ENCODE peak calls at places on chromosomes 16 and 17, in ten cellular contexts. O is stomach; X is tibial artery; M is dorsolateral prefrontal cortex; R is H9; W is CD8-positive, alpha-beta T cell; F is prostate gland; Z is A549; L is astrocyte of the spinal cord; E is left lung. J is an unnamed sample.

GRCh38 chr17:50844117-50844700 is 8.8 kb downstream of the WFIKKN2 start:
- DNase-seq in O (no peak), X (no peak), M (peak), R (peak), W (no peak), F (no peak), Z (no peak), L (no peak), E (no peak), J (no peak)

GRCh38 chr16:69544099-69544498 is 21.7 kb upstream of the NFAT5 start:
- DNase-seq in O (no peak), X (no peak), M (no peak), R (no peak), W (no peak), F (no peak), Z (no peak), L (no peak), E (no peak), J (no peak)

GRCh38 chr16:64206877-64207276 is 915.0 kb downstream of the CDH11 start:
- DNase-seq in O (no peak), X (no peak), M (no peak), R (no peak), W (no peak), F (no peak), Z (no peak), L (no peak), E (no peak), J (no peak)

GRCh38 chr16:26795184-26795583 is 271.5 kb upstream of the C16orf82 start:
- DNase-seq in O (no peak), X (no peak), M (peak), R (peak), W (no peak), F (no peak), Z (no peak), L (no peak), E (no peak), J (no peak)

GRCh38 chr16:58464916-58465731 is 34.8 kb upstream of the NDRG4 start:
- DNase-seq in O (no peak), X (no peak), M (no peak), R (peak), W (no peak), F (no peak), Z (peak), L (no peak), E (no peak), J (no peak)

GRCh38 chr17:16406742-16407674 is 8.4 kb upstream of the TRPV2 start:
- DNase-seq in O (no peak), X (peak), M (no peak), R (peak), W (no peak), F (no peak), Z (peak), L (peak), E (peak), J (peak)

GRCh38 chr17:32610027-32610650 is 123.3 kb downstream of the CDK5R1 start:
- DNase-seq in O (no peak), X (no peak), M (no peak), R (peak), W (no peak), F (no peak), Z (no peak), L (no peak), E (no peak), J (no peak)

GRCh38 chr16:75099738-75100615 is 16.6 kb downstream of the LDHD start:
- DNase-seq in O (no peak), X (no peak), M (no peak), R (no peak), W (no peak), F (no peak), Z (no peak), L (no peak), E (peak), J (peak)

GRCh38 chr17:37089998-37090397 is 141.2 kb downstream of the AATF start:
- DNase-seq in O (no peak), X (no peak), M (no peak), R (no peak), W (peak), F (no peak), Z (no peak), L (no peak), E (no peak), J (peak)

GRCh38 chr17:66523378-66524174 is 221.2 kb downstream of the PRKCA start:
- DNase-seq in O (no peak), X (no peak), M (no peak), R (no peak), W (no peak), F (no peak), Z (no peak), L (no peak), E (no peak), J (no peak)

GRCh38 chr16:7614022-7614795 is 281.6 kb downstream of the RBFOX1 start:
- DNase-seq in O (no peak), X (no peak), M (no peak), R (no peak), W (no peak), F (no peak), Z (no peak), L (no peak), E (no peak), J (no peak)

GRCh38 chr17:68431045-68431608 is 26.2 kb downstream of the WIPI1 start:
- DNase-seq in O (no peak), X (no peak), M (no peak), R (no peak), W (no peak), F (no peak), Z (no peak), L (no peak), E (no peak), J (no peak)

GRCh38 chr17:21105081-21105480 is 21.7 kb upstream of the DHRS7B start:
- DNase-seq in O (no peak), X (no peak), M (no peak), R (peak), W (no peak), F (no peak), Z (no peak), L (no peak), E (no peak), J (no peak)

GRCh38 chr17:79955961-79956735 is 79.5 kb downstream of the TBC1D16 start:
- DNase-seq in O (no peak), X (no peak), M (no peak), R (peak), W (no peak), F (no peak), Z (no peak), L (no peak), E (peak), J (no peak)

GRCh38 chr17:44122825-44123355 is 551 bp downstream of the HDAC5 start:
- DNase-seq in O (no peak), X (no peak), M (no peak), R (no peak), W (no peak), F (peak), Z (no peak), L (no peak), E (no peak), J (no peak)

GRCh38 chr16:56136256-56136655 is 55.0 kb upstream of the GNAO1 start:
- DNase-seq in O (no peak), X (no peak), M (no peak), R (no peak), W (no peak), F (no peak), Z (no peak), L (no peak), E (no peak), J (no peak)

GRCh38 chr16:74650966-74651567 is 15.6 kb downstream of the RFWD3 start:
- DNase-seq in O (no peak), X (no peak), M (no peak), R (no peak), W (no peak), F (no peak), Z (no peak), L (peak), E (no peak), J (no peak)

GRCh38 chr16:8863594-8864424 is 5.0 kb downstream of the CARHSP1 start:
- DNase-seq in O (peak), X (no peak), M (peak), R (peak), W (no peak), F (no peak), Z (peak), L (no peak), E (peak), J (no peak)

GRCh38 chr16:11253009-11253994 is 2.7 kb downstream of the SOCS1 start:
- DNase-seq in O (no peak), X (no peak), M (no peak), R (no peak), W (no peak), F (no peak), Z (no peak), L (peak), E (no peak), J (no peak)

GRCh38 chr17:46264456-46265198 is 30.3 kb upstream of the LRRC37A start:
- DNase-seq in O (no peak), X (no peak), M (no peak), R (peak), W (peak), F (no peak), Z (peak), L (peak), E (no peak), J (no peak)

GRCh38 chr17:80913928-80914821 is 77.5 kb upstream of the CHMP6 start:
- DNase-seq in O (no peak), X (no peak), M (no peak), R (no peak), W (no peak), F (no peak), Z (no peak), L (no peak), E (no peak), J (no peak)

GRCh38 chr16:67907397-67907796 is 14.3 kb downstream of the PSKH1 start:
- DNase-seq in O (no peak), X (no peak), M (no peak), R (no peak), W (no peak), F (no peak), Z (no peak), L (no peak), E (no peak), J (no peak)
- TF ChIP-seq CTCF in O (no peak), X (no peak), M (no peak), R (no peak), W (no peak), F (no peak), Z (no peak), L (no peak), E (no peak), J (no peak)

DNA sequence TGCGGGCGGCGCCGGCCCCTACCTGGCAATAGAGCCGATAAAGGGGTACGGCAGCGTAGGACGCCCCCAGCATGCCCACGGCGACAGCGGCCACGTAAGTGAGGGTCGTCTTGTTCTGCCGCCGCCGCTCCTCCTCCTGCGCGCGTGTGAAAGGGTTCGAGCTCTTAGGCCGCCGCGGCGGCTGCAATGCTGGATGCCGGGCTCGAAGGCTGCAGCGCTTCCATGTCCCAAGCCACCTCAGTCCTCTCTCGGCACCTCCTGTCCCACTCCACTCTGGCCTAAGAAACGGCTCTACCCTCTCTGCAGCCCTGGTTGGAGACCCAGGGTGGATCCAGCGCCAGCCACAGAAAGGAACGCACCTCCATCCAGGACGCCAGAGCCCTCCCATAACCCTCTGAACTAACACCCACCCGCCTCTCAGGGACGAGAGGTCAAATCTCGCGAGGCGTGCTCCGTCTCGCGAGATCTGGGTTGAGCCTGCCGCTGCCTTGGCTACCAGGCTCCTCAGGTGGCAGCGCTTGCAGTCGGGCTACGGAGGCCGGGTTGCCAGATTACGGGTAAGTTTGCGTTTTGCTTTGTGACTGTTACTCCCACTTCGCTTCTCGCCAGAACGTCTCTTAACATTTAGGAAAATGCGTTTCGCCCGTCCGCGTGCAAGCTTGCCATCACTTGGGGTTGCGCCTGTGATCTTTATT is at the start of the genes COX11 and STXBP4:
- DNase-seq in O (peak), X (peak), M (peak), R (peak), W (peak), F (peak), Z (peak), L (peak), E (peak), J (peak)
- TF ChIP-seq CTCF in O (no peak), X (no peak), M (peak), R (peak), W (no peak), F (peak), Z (no peak), L (peak), E (no peak), J (peak)

GRCh38 chr17:78364436-78365281 is 4.8 kb upstream of the SOCS3 start:
- DNase-seq in O (no peak), X (no peak), M (no peak), R (peak), W (no peak), F (no peak), Z (no peak), L (peak), E (no peak), J (no peak)

GRCh38 chr17:78361227-78361683 is 1.4 kb upstream of the SOCS3 start:
- DNase-seq in O (no peak), X (no peak), M (no peak), R (no peak), W (no peak), F (no peak), Z (no peak), L (no peak), E (no peak), J (no peak)

GRCh38 chr17:78360371-78361226 is 722 bp upstream of the SOCS3 start:
- DNase-seq in O (peak), X (peak), M (peak), R (peak), W (peak), F (peak), Z (peak), L (peak), E (peak), J (peak)

GRCh38 chr17:78362232-78362631 is 2.4 kb upstream of the SOCS3 start:
- DNase-seq in O (no peak), X (no peak), M (no peak), R (no peak), W (no peak), F (no peak), Z (no peak), L (no peak), E (no peak), J (no peak)

GRCh38 chr17:78362671-78363070 is 2.8 kb upstream of the SOCS3 start:
- DNase-seq in O (no peak), X (no peak), M (no peak), R (peak), W (no peak), F (no peak), Z (no peak), L (no peak), E (no peak), J (no peak)
- TF ChIP-seq CTCF in O (no peak), X (no peak), M (no peak), R (peak), W (no peak), F (no peak), Z (no peak), L (peak), E (no peak), J (no peak)

GRCh38 chr17:74960739-74961342 is 11.7 kb downstream of the HID1 start:
- DNase-seq in O (peak), X (no peak), M (no peak), R (peak), W (no peak), F (no peak), Z (peak), L (peak), E (peak), J (peak)
- TF ChIP-seq CTCF in O (no peak), X (no peak), M (no peak), R (peak), W (no peak), F (peak), Z (peak), L (peak), E (peak), J (peak)

GRCh38 chr16:85631802-85632393 is 18.8 kb downstream of the GSE1 start:
- DNase-seq in O (no peak), X (no peak), M (no peak), R (no peak), W (no peak), F (no peak), Z (no peak), L (no peak), E (no peak), J (no peak)
- TF ChIP-seq CTCF in O (no peak), X (no peak), M (peak), R (peak), W (no peak), F (no peak), Z (peak), L (peak), E (no peak), J (no peak)

DNA sequence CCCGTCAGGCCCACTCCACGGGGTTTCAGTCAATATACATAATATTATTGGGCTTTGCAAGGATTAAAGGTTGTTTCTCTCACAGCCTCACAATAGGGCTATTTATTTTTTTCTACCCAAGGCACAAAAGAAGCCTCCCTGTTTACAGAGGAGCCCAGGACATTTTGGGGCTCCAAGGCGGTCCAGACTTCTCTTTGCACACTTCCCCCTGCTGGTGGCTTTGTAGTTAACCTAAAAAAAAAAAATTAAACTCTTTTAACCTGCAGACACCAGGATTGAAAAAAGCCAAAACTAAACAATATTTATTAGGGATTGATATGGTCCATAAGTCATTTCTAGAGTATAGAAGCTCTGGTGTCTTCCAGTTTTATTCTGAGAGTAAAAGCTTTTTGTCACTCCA is 169.7 kb upstream of the ZFHX3 start:
- DNase-seq in O (no peak), X (no peak), M (no peak), R (no peak), W (no peak), F (no peak), Z (no peak), L (no peak), E (no peak), J (no peak)
- TF ChIP-seq CTCF in O (no peak), X (no peak), M (peak), R (peak), W (no peak), F (no peak), Z (peak), L (peak), E (no peak), J (no peak)